ENCODE peak calls at places on chromosome 9, in four cellular contexts. A is foreskin keratinocyte, T is lower lobe of right lung, I is GM13976. S is an unnamed sample.

GRCh38 chr9:27851858-27852257 is 278.6 kb upstream of the C9orf72 start:
- DNase-seq in A (no peak), T (no peak), I (no peak), S (no peak)

GRCh38 chr9:115212832-115213231 is 94.9 kb upstream of the TNC start:
- DNase-seq in A (no peak), T (no peak), I (no peak), S (peak)

GRCh38 chr9:113131689-113132151 is 19.1 kb upstream of the SLC31A2 start:
- DNase-seq in A (no peak), T (no peak), I (no peak), S (no peak)

GRCh38 chr9:90870646-90871326 is 69.2 kb downstream of the SYK start:
- DNase-seq in A (peak), T (no peak), I (peak), S (peak)

GRCh38 chr9:127130661-127131538 is 8.5 kb upstream of the ANGPTL2 start:
- DNase-seq in A (peak), T (peak), I (no peak), S (no peak)

GRCh38 chr9:115630126-115630840 is 512.3 kb upstream of the TNC start:
- DNase-seq in A (no peak), T (no peak), I (no peak), S (no peak)

GRCh38 chr9:37324691-37325490 is 97.6 kb upstream of the GRHPR start:
- DNase-seq in A (no peak), T (no peak), I (no peak), S (no peak)

GRCh38 chr9:135273077-135273476 is 185.6 kb downstream of the OLFM1 start:
- DNase-seq in A (no peak), T (no peak), I (no peak), S (no peak)

GRCh38 chr9:131744171-131744714 is 4.4 kb upstream of the RAPGEF1 start:
- DNase-seq in A (peak), T (peak), I (no peak), S (no peak)

GRCh38 chr9:8492679-8493078 is 693.1 kb upstream of the DMAC1 start:
- DNase-seq in A (peak), T (no peak), I (no peak), S (no peak)

GRCh38 chr9:88218721-88219120 is 80.4 kb upstream of the SPATA31C2 start:
- DNase-seq in A (peak), T (no peak), I (no peak), S (no peak)

GRCh38 chr9:16191691-16192402 is 639.0 kb downstream of the CCDC171 start:
- DNase-seq in A (peak), T (peak), I (peak), S (peak)

GRCh38 chr9:126829035-126829434 is 24.2 kb downstream of the ZBTB43 start:
- DNase-seq in A (no peak), T (no peak), I (no peak), S (no peak)

GRCh38 chr9:95773061-95773433 is 102.4 kb upstream of the ERCC6L2 start:
- DNase-seq in A (no peak), T (no peak), I (no peak), S (no peak)

GRCh38 chr9:70031141-70031545 is 12.5 kb upstream of the MAMDC2 start:
- DNase-seq in A (peak), T (no peak), I (no peak), S (no peak)

DNA sequence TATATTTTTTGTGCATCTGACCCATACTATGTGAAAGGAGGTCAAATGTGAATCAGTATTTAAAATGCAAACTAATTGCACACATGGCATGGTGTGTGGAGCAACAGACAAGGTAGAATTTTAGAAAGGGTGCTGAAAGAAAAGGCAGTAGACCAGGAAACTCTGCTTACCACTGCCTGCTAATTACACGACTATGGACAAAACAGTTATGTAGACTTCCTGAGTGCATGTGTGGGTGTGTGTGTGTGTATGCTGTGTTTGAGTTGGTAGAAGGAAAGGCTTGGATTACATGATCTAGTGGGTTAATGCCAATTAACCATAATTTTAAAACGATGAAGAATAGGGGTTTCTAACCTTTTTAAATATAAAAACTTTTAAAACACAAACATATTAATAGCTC is 349.9 kb downstream of the SH3GL2 start:
- DNase-seq in A (no peak), T (no peak), I (no peak), S (no peak)
- TF ChIP-seq CTCF in A (no peak), T (no peak), I (no peak), S (no peak)

GRCh38 chr9:34990908-34991832 is 1.6 kb downstream of the DNAJB5 start:
- DNase-seq in A (no peak), T (no peak), I (no peak), S (no peak)

GRCh38 chr9:34993502-34994428 is 4.2 kb downstream of the DNAJB5 start:
- DNase-seq in A (no peak), T (no peak), I (peak), S (peak)

GRCh38 chr9:34989946-34990635 is 546 bp downstream of the DNAJB5 start:
- DNase-seq in A (no peak), T (peak), I (peak), S (peak)

GRCh38 chr9:34992376-34992951 is 2.9 kb downstream of the DNAJB5 start:
- DNase-seq in A (peak), T (no peak), I (no peak), S (no peak)

DNA sequence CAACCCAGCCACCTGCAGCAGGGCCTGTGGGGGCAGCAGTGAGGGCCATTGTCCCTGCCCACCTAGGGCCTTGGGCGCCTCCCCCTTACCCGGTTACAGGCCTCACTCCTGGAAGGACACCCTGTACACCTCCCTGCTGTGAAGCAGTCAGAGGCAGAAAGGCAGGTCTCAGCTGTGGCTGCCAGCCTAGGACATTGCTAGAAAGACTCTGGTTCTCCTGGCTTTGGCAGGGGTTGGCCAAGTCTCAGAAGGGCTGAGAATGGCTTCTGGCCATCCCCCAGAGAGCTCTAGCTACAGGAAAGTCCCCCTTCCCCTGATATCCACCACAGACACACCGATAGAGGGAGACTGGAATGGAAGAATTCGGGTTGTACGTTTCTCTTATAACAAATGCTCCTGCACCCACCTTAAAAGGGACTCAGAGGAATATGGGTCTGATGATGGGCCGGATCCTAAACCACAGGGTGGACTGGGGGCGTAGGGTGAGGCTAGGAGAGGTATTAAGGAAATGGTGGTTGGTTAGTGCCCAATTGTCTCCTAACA is 2.4 kb downstream of the DNAJB5 start:
- DNase-seq in A (peak), T (no peak), I (peak), S (peak)
- TF ChIP-seq CTCF in A (peak), T (no peak), I (no peak), S (peak)

GRCh38 chr9:124415102-124415851 is at the start of gene PSMB7:
- DNase-seq in A (peak), T (peak), I (peak), S (peak)
- TF ChIP-seq CTCF in A (peak), T (peak), I (peak), S (peak)

DNA sequence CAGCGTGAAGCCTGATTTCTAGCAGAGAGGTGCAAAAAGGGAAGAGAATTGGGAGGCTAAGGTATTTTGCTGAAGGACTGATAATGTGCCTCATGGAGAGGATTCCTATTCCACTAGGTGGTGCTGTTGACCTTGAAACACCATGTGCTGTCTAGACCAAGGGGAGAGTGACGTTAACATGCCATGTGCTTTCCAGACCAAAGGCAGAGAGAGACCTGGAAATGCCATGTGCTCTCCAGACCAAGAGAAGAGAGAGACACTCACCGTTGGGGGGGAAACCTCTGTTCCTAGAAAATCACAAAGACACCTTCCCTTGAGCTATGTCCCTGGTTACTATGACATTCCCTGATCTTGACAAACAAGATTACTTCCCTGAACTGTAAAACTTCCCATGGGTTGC is 286.0 kb upstream of the TUSC1 start:
- DNase-seq in A (peak), T (no peak), I (peak), S (peak)
- TF ChIP-seq CTCF in A (peak), T (peak), I (peak), S (peak)

GRCh38 chr9:6584881-6585597 is 60.5 kb downstream of the GLDC start:
- DNase-seq in A (peak), T (no peak), I (peak), S (peak)
- TF ChIP-seq CTCF in A (peak), T (peak), I (peak), S (peak)

GRCh38 chr9:129568560-129569505 is 52.1 kb downstream of the C9orf50 start:
- DNase-seq in A (no peak), T (peak), I (no peak), S (peak)

GRCh38 chr9:129567842-129568559 is 52.9 kb downstream of the C9orf50 start:
- DNase-seq in A (no peak), T (no peak), I (no peak), S (no peak)

GRCh38 chr9:129570450-129571297 is 50.2 kb downstream of the C9orf50 start:
- DNase-seq in A (peak), T (no peak), I (no peak), S (no peak)

GRCh38 chr9:129571298-129572051 is 49.4 kb downstream of the C9orf50 start:
- DNase-seq in A (no peak), T (no peak), I (no peak), S (no peak)

GRCh38 chr9:129569506-129570449 is 51.1 kb downstream of the C9orf50 start:
- DNase-seq in A (no peak), T (no peak), I (no peak), S (peak)
- TF ChIP-seq CTCF in A (peak), T (peak), I (no peak), S (no peak)

DNA sequence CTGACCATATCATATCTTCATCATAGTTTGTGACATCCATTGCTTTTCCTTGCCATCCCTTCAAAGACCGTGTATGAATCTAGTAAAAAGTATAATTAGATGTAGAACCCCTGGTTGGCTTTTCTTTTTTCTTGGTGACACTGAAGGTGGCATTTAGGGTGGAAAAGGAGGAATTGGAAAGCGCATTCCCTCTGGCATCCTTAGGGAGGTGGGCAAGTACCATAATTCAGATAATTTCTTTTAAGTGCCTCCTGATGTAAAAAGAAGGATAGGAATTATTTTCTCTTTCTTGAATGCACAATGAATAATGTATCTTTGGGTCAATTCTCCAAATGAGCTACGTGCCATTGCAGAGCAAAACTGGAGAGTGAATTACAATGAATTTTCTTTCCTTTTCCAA is 73.2 kb upstream of the SMARCA2 start:
- DNase-seq in A (no peak), T (no peak), I (no peak), S (no peak)
- TF ChIP-seq CTCF in A (peak), T (peak), I (no peak), S (peak)

DNA sequence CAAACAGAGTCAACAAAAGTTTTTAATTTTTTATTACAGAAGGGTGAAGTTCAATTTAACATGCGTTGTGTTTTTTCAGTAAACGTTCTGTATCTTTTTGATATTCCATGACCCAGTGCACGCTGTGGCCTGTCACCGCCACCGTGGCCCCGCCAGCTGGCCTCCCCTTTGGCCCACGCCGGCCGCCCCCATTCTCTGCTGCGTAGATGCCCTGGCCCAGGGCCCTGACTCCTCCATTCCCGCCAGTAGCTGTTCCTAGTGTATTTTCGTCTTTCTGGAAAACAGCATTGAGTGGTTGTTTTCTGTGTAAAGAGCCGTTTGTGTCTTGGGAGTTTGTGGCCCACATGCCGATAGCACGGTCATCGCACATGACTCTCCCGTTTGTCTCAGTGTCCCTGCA is 6.1 kb downstream of the RNU6ATAC start:
- DNase-seq in A (no peak), T (no peak), I (no peak), S (no peak)
- TF ChIP-seq CTCF in A (no peak), T (no peak), I (no peak), S (no peak)

GRCh38 chr9:128636024-128636390 is 20.6 kb downstream of the DYNC2I2 start:
- DNase-seq in A (no peak), T (peak), I (peak), S (no peak)
- TF ChIP-seq CTCF in A (peak), T (peak), I (no peak), S (no peak)

DNA sequence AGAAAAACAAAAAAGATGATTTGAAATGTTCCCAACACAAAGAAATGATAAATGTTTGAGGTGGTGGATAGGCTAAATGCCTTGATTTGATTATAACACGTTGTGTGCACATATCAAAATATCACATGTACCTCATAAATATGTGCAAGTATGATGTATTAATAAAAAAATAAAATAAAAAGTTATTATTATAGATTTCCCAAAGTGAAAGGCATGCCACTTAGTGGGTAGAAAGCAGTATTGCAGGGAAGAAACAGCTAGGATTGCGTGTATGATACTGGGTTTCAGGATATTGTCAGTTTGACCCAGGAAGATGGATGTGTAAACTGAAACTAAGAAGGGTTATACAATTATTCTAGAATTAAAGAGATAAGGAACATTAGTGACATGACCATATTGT is 3.6 kb upstream of the TMEM38B start:
- DNase-seq in A (no peak), T (no peak), I (no peak), S (no peak)
- TF ChIP-seq CTCF in A (peak), T (peak), I (no peak), S (peak)